ENCODE peak calls at places on chromosomes 3 and 15, in six cellular contexts. F is ACHN; D is NCI-H1092; L is neural progenitor cell; C is fibroblast of pulmonary artery; W is stimulated activated CD8-positive, alpha-beta memory T cell treated with anti-CD3 and anti-CD28 coated beads, Interleukin-7, amount 100 ng/mL, for 1 hour. K is an unnamed sample.

GRCh38 chr3:52317178-52317577 is 1.1 kb downstream of the DNAH1 start:
- DNase-seq in F (no peak), D (no peak), L (no peak), C (no peak), W (no peak), K (no peak)

GRCh38 chr15:51450001-51450400 is 108.5 kb downstream of the GLDN start:
- DNase-seq in F (peak), D (no peak), L (no peak), C (peak), W (no peak), K (no peak)

GRCh38 chr15:71082803-71083202 is 32.5 kb upstream of the THSD4 start:
- DNase-seq in F (no peak), D (no peak), L (no peak), C (no peak), W (no peak), K (no peak)

GRCh38 chr15:40594429-40594836 is 384 bp downstream of the KNL1 start:
- DNase-seq in F (peak), D (peak), L (peak), C (peak), W (no peak), K (peak)

GRCh38 chr15:20106026-20106425 is 435.6 kb downstream of the GOLGA6L6 start:
- DNase-seq in F (no peak), D (no peak), L (peak), C (no peak), W (no peak), K (no peak)

GRCh38 chr3:189902230-189903186 is 218.2 kb downstream of the P3H2 start:
- DNase-seq in F (no peak), D (no peak), L (no peak), C (no peak), W (no peak), K (no peak)

GRCh38 chr3:71245052-71245488 is 338.5 kb downstream of the FOXP1 start:
- DNase-seq in F (no peak), D (no peak), L (peak), C (peak), W (no peak), K (no peak)

GRCh38 chr3:95341314-95341713 is 1278.5 kb downstream of the NSUN3 start:
- DNase-seq in F (no peak), D (no peak), L (no peak), C (no peak), W (no peak), K (no peak)

GRCh38 chr3:66761093-66761780 is 236.9 kb upstream of the KBTBD8 start:
- DNase-seq in F (no peak), D (no peak), L (no peak), C (no peak), W (no peak), K (no peak)

GRCh38 chr3:175102161-175102560 is 243.0 kb downstream of the NAALADL2 start:
- DNase-seq in F (no peak), D (no peak), L (no peak), C (no peak), W (no peak), K (no peak)

GRCh38 chr3:79497447-79498111 is 270.2 kb downstream of the ROBO1 start:
- DNase-seq in F (peak), D (no peak), L (peak), C (peak), W (no peak), K (peak)

GRCh38 chr15:31160740-31161495 is 59.4 kb upstream of the TRPM1 start:
- DNase-seq in F (no peak), D (no peak), L (no peak), C (no peak), W (no peak), K (no peak)

GRCh38 chr3:156760333-156760732 is 65.8 kb upstream of the LEKR1 start:
- DNase-seq in F (no peak), D (no peak), L (no peak), C (no peak), W (no peak), K (no peak)

GRCh38 chr15:86756688-86757087 is 677.0 kb downstream of the AGBL1 start:
- DNase-seq in F (no peak), D (no peak), L (no peak), C (no peak), W (no peak), K (no peak)

GRCh38 chr3:108131105-108131794 is 40.4 kb upstream of the CD47 start:
- DNase-seq in F (peak), D (no peak), L (no peak), C (peak), W (no peak), K (no peak)

GRCh38 chr3:142560118-142560517 is 18.4 kb downstream of the ATR start:
- DNase-seq in F (no peak), D (no peak), L (no peak), C (no peak), W (no peak), K (no peak)

GRCh38 chr15:32824777-32825176 is 107.0 kb downstream of the GREM1 start:
- DNase-seq in F (peak), D (no peak), L (no peak), C (peak), W (no peak), K (no peak)

GRCh38 chr3:13556214-13556613 is 7.3 kb downstream of the FBLN2 start:
- DNase-seq in F (no peak), D (no peak), L (peak), C (no peak), W (no peak), K (no peak)

GRCh38 chr15:52144656-52145055 is 32.1 kb upstream of the BCL2L10 start:
- DNase-seq in F (peak), D (no peak), L (no peak), C (peak), W (no peak), K (no peak)

GRCh38 chr3:187504435-187504834 is 136.2 kb downstream of the RTP4 start:
- DNase-seq in F (no peak), D (no peak), L (no peak), C (no peak), W (no peak), K (no peak)

GRCh38 chr15:90022345-90022744 is 21.2 kb downstream of the ZNF710 start:
- DNase-seq in F (no peak), D (no peak), L (no peak), C (no peak), W (no peak), K (no peak)